ENCODE peak calls at places on chromosomes 12 and 14, in six cellular contexts. One of them, this sample, is unnamed.

GRCh38 chr14:58749066-58749669 is 111.4 kb downstream of the DACT1 start:
- DNase-seq in GM04504: peak
- DNase-seq in astrocyte: peak
- DNase-seq in ELR: peak
- DNase-seq in lung microvascular endothelial cell: peak
- DNase-seq in lower lobe of right lung: peak
- DNase-seq in this sample: no peak

GRCh38 chr12:120224304-120225199 is 23.6 kb upstream of the RPLP0 start:
- DNase-seq in GM04504: no peak
- DNase-seq in astrocyte: no peak
- DNase-seq in ELR: no peak
- DNase-seq in lung microvascular endothelial cell: peak
- DNase-seq in lower lobe of right lung: peak
- DNase-seq in this sample: peak

GRCh38 chr12:62629971-62630739 is 163.5 kb downstream of the MON2 start:
- DNase-seq in GM04504: no peak
- DNase-seq in astrocyte: no peak
- DNase-seq in ELR: no peak
- DNase-seq in lung microvascular endothelial cell: no peak
- DNase-seq in lower lobe of right lung: no peak
- DNase-seq in this sample: no peak

GRCh38 chr12:40226652-40227051 is 1.9 kb downstream of the LRRK2 start:
- DNase-seq in GM04504: peak
- DNase-seq in astrocyte: peak
- DNase-seq in ELR: peak
- DNase-seq in lung microvascular endothelial cell: no peak
- DNase-seq in lower lobe of right lung: no peak
- DNase-seq in this sample: no peak

GRCh38 chr12:69497308-69498026 is 27.3 kb downstream of the FRS2 start:
- DNase-seq in GM04504: no peak
- DNase-seq in astrocyte: no peak
- DNase-seq in ELR: no peak
- DNase-seq in lung microvascular endothelial cell: no peak
- DNase-seq in lower lobe of right lung: no peak
- DNase-seq in this sample: no peak

GRCh38 chr14:50998612-50999011 is 54.3 kb upstream of the PYGL start:
- DNase-seq in GM04504: no peak
- DNase-seq in astrocyte: no peak
- DNase-seq in ELR: no peak
- DNase-seq in lung microvascular endothelial cell: no peak
- DNase-seq in lower lobe of right lung: no peak
- DNase-seq in this sample: no peak

GRCh38 chr14:23578560-23579310 is at the start of gene JPH4:
- DNase-seq in GM04504: no peak
- DNase-seq in astrocyte: no peak
- DNase-seq in ELR: peak
- DNase-seq in lung microvascular endothelial cell: no peak
- DNase-seq in lower lobe of right lung: no peak
- DNase-seq in this sample: no peak

GRCh38 chr14:62185078-62185477 is 422.9 kb downstream of the SNAPC1 start:
- DNase-seq in GM04504: no peak
- DNase-seq in astrocyte: no peak
- DNase-seq in ELR: peak
- DNase-seq in lung microvascular endothelial cell: no peak
- DNase-seq in lower lobe of right lung: no peak
- DNase-seq in this sample: no peak

GRCh38 chr12:57837779-57838562 is 8.6 kb downstream of the CTDSP2 start:
- DNase-seq in GM04504: no peak
- DNase-seq in astrocyte: peak
- DNase-seq in ELR: peak
- DNase-seq in lung microvascular endothelial cell: no peak
- DNase-seq in lower lobe of right lung: peak
- DNase-seq in this sample: peak